ENCODE peak calls at places on chromosomes 16 and 17, in six cellular contexts. E is mammary epithelial cell, L is heart right ventricle, X is pancreas, D is transverse colon, W is DND-41. Y is an unnamed sample. For H3K4me1, the result is how much of the 10 kb centered on the place peaks cover.

GRCh38 chr17:60902399-60902798 is 224.7 kb downstream of the BCAS3 start:
- DNase-seq in E (no peak), L (no peak), X (no peak), D (no peak), W (no peak), Y (no peak)

GRCh38 chr16:50641818-50642187 is 39.3 kb downstream of the SNX20 start:
- DNase-seq in E (no peak), L (no peak), X (peak), D (no peak), W (no peak), Y (no peak)

GRCh38 chr17:62688398-62689140 is 61.1 kb downstream of the MRC2 start:
- DNase-seq in E (no peak), L (no peak), X (no peak), D (no peak), W (no peak), Y (no peak)

GRCh38 chr17:59812139-59812538 is 80.6 kb downstream of the TUBD1 start:
- DNase-seq in E (no peak), L (no peak), X (no peak), D (no peak), W (no peak), Y (no peak)

GRCh38 chr16:11768850-11769249 is 26.2 kb upstream of the TXNDC11 start:
- DNase-seq in E (no peak), L (no peak), X (no peak), D (no peak), W (no peak), Y (no peak)

GRCh38 chr17:3557768-3558583 is at the start of gene TRPV3:
- DNase-seq in E (peak), L (no peak), X (peak), D (peak), W (peak), Y (peak)

GRCh38 chr17:10022416-10022815 is 117.3 kb upstream of the RCVRN start:
- DNase-seq in E (no peak), L (no peak), X (no peak), D (no peak), W (no peak), Y (no peak)

GRCh38 chr16:70778901-70779309 is 22.1 kb downstream of the VAC14 start:
- DNase-seq in E (peak), L (peak), X (no peak), D (peak), W (no peak), Y (peak)

GRCh38 chr17:66625321-66625767 is 209.6 kb upstream of the CACNG5 start:
- DNase-seq in E (peak), L (no peak), X (no peak), D (no peak), W (no peak), Y (no peak)

GRCh38 chr16:13471036-13471435 is 448.9 kb upstream of the ERCC4 start:
- DNase-seq in E (no peak), L (no peak), X (no peak), D (no peak), W (peak), Y (no peak)

GRCh38 chr16:12893050-12893750 is 8.2 kb upstream of the SHISA9 start:
- DNase-seq in E (no peak), L (no peak), X (no peak), D (no peak), W (no peak), Y (no peak)

GRCh38 chr17:79955167-79955549 is 80.5 kb downstream of the TBC1D16 start:
- DNase-seq in E (no peak), L (no peak), X (peak), D (no peak), W (no peak), Y (no peak)

GRCh38 chr17:39716073-39716818 is 14.1 kb downstream of the MIEN1 start:
- DNase-seq in E (no peak), L (no peak), X (peak), D (no peak), W (no peak), Y (no peak)

GRCh38 chr16:50802958-50803357 is 61.1 kb downstream of the CYLD start:
- DNase-seq in E (peak), L (no peak), X (no peak), D (no peak), W (no peak), Y (no peak)

GRCh38 chr17:15914400-15915165 is 30.3 kb upstream of the ADORA2B start:
- DNase-seq in E (peak), L (no peak), X (no peak), D (no peak), W (no peak), Y (no peak)

GRCh38 chr17:53313746-53314145 is 509.0 kb upstream of the KIF2B start:
- DNase-seq in E (peak), L (no peak), X (no peak), D (no peak), W (no peak), Y (no peak)

GRCh38 chr16:12308060-12308459 is 331.5 kb downstream of the SNX29 start:
- DNase-seq in E (no peak), L (no peak), X (no peak), D (no peak), W (no peak), Y (no peak)

GRCh38 chr16:426906-427249 is 1.4 kb downstream of the RAB11FIP3 start:
- DNase-seq in E (no peak), L (no peak), X (no peak), D (no peak), W (no peak), Y (no peak)

GRCh38 chr16:17556276-17557052 is 85.7 kb upstream of the XYLT1 start:
- DNase-seq in E (peak), L (no peak), X (no peak), D (no peak), W (no peak), Y (no peak)

GRCh38 chr16:57038151-57038550 is 48.8 kb downstream of the NLRC5 start:
- DNase-seq in E (no peak), L (no peak), X (no peak), D (no peak), W (no peak), Y (no peak)

GRCh38 chr16:74607310-74607966 is 524 bp upstream of the GLG1 start:
- DNase-seq in E (no peak), L (no peak), X (no peak), D (no peak), W (no peak), Y (no peak)

GRCh38 chr17:46047398-46047797 is 48.3 kb downstream of the STH start:
- DNase-seq in E (no peak), L (no peak), X (no peak), D (peak), W (no peak), Y (no peak)

GRCh38 chr17:73308017-73308823 is 3.6 kb downstream of the CDC42EP4 start:
- DNase-seq in E (peak), L (peak), X (peak), D (peak), W (no peak), Y (peak)

GRCh38 chr16:4097826-4098240 is 18.4 kb downstream of the ADCY9 start:
- DNase-seq in E (no peak), L (no peak), X (no peak), D (no peak), W (no peak), Y (no peak)

GRCh38 chr17:79971651-79972050 is 64.0 kb downstream of the TBC1D16 start:
- DNase-seq in E (no peak), L (no peak), X (peak), D (no peak), W (no peak), Y (no peak)

GRCh38 chr16:56910654-56911539 is 21.0 kb upstream of the HERPUD1 start:
- DNase-seq in E (peak), L (no peak), X (no peak), D (peak), W (peak), Y (no peak)

GRCh38 chr17:81096741-81097133 is 61.8 kb downstream of the BAIAP2 start:
- DNase-seq in E (no peak), L (no peak), X (no peak), D (no peak), W (no peak), Y (no peak)

GRCh38 chr17:58310511-58311428 is 17.8 kb downstream of the TSPOAP1 start:
- DNase-seq in E (no peak), L (no peak), X (peak), D (no peak), W (no peak), Y (peak)

GRCh38 chr16:46971271-46971670 is 2.2 kb downstream of the DNAJA2 start:
- DNase-seq in E (no peak), L (no peak), X (no peak), D (no peak), W (no peak), Y (no peak)

GRCh38 chr17:62597150-62597549 is 30.3 kb upstream of the MRC2 start:
- DNase-seq in E (no peak), L (no peak), X (no peak), D (no peak), W (no peak), Y (no peak)

GRCh38 chr16:49857423-49858181 is 1.7 kb upstream of the ZNF423 start:
- DNase-seq in E (peak), L (peak), X (peak), D (peak), W (peak), Y (no peak)

GRCh38 chr16:2473425-2473926 is 1.5 kb upstream of the TBC1D24 start:
- DNase-seq in E (no peak), L (no peak), X (peak), D (no peak), W (peak), Y (no peak)

DNA sequence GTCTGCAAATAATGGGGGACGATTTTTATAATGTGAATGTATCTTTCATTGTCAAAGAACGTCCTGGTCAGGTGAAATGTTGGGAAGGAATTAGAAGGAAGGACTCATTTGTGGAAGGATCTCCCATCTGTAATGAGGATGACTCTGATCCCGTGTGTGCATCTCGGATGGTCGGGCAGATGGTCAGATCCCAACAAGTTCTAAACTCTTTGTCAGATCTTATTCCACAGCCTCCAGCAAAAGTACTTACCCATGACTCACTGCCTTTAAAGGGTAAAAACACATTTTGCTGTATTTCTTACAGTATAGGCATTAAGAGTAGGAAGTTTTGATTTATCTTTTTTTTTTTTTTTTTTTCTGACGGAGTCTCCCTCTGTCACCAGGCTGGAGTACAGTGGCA is 534 bp upstream of the KRTAP4-8 start:
- DNase-seq in E (peak), L (no peak), X (no peak), D (no peak), W (no peak), Y (no peak)
- TF ChIP-seq CTCF in E (no peak), L (no peak), X (no peak), D (no peak), W (no peak), Y (no peak)

GRCh38 chr17:17722906-17723353 is 41.7 kb downstream of the RAI1 start:
- DNase-seq in E (no peak), L (no peak), X (no peak), D (no peak), W (no peak), Y (no peak)
- H3K27ac ChIP-seq in E (no peak), L (no peak), X (no peak), D (peak), W (no peak), Y (no peak)

DNA sequence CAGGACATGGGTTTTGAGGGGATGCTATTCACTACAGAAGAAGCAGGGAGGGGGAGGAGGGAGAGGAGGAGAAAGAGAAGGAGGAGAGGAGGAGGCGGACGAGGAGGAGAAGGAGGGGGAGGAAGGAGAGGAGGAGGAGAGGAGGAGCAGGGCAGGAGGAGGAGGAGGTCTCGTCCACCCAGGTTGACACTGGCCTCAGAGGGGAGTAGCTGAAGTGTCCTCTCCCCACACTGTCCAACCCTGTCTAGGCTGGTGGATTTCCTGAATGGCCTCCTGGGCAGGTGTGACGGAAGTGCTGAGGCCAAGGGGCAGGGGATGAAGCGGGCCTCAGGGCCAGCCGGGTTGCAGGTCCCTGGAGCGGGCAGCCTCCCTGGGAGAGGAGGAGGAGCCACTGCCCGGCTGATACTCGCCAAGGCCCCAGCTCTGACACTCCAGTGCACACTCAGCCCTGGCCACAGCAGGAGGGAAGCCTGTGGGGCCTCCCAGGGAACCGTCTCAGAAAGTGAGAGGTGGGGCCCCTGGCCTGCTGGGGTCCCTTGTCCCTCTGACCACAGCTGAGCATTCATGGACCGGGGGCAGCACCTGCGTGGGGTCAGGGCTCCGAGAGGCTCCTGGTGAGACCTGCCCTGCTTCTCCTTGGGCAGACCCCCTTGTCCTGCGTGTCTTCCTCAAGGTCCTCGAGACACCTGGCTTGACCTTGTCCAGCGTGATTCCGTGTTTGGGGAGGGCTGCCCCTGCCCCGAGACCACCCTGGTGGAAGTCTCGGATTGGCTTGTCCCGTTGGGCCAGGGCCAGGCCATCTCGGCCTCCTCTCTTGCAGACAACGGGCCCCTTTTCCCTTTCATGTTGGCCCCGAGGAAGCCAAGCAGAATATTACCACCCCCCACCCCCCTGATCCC is 200.6 kb upstream of the CIBAR2 start:
- DNase-seq in E (no peak), L (no peak), X (peak), D (no peak), W (no peak), Y (no peak)
- H3K4me1 ChIP-seq in E (under half), L (under half), X (under half), D (under half), W (under half), Y (under half)

DNA sequence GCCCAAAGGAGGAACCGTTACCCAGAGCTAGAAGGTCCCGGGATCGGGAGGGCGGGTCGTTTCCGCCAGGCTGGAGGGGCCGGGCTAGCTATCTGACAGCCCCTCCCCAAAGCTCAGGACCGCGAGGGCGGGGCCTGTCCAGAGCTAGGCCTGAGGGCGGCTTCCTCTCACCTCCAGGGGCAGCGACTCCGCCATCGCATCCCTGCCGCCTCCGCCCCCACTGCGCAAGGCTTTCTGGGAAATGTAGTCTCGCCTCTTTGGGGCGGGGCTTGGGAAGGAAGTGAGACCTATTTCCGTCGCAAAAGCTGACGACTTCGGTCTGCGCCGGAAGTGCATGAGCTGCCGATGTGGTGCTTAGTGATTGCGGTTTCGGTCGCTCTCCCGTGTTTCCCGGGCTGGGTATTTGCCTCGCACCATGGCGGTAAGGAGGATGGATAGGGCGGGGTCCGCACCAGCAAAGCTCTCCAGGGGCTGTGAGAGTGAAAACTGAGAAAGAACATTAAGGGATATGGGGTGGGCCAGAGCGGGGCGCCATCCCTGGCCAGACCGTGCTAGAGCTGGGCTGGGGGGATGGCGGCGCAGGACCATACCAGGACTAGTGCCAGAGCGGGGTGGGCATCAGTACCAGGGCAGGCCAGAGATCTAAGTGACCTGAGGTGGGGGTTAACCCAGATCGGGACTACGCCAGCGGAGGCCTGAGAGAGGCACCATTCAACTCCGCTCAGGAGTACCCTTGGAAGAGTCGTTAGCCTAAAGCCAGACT is at the start of gene TMEM208:
- DNase-seq in E (peak), L (peak), X (peak), D (peak), W (peak), Y (peak)
- TF ChIP-seq CTCF in E (peak), L (no peak), X (no peak), D (peak), W (peak), Y (no peak)

DNA sequence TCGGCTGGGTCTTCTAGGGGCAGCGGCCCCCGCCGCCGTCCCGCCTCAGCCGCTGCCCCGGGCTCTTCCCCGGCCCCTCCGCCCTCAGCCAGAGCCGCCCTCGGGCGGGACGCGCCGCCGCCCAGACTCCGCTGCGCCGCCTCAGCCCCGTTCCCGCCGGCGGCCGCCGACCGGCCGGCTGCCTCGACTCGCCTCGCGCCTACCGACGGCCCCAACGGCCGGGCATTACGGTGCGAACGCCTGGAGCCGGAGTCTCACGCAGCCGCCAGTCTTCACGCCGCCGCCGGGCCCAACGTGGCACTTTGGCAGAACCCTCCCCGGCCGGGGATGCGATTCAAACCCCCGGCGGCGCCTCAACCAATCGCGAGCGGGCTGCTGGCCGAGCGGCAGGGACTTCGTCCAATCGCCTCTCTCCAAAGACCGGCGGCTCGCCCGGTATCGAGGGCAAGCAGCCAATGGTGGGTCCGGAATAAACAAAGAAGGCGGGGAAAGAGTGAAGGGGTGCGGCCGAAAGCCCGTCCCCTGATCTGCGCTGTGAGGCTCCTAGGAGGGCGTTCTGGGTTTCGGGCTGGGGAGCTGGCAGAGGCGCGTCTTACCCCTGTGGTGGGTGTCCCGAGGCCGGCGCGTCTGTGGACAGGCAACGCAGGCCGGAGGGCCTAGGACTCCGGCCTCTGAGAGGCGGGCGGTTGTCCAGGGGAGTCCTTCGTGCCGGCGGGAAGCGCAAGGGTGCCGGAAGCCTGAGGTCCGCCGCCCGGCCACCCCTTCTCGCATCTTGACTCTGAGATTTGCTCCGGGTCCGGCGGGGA is at the start of gene CDR2:
- DNase-seq in E (peak), L (peak), X (peak), D (peak), W (peak), Y (peak)
- H3K27ac ChIP-seq in E (peak), L (peak), X (peak), D (peak), W (peak), Y (peak)

Y was measured in breast epithelium.